ENCODE peak calls at places on chromosome 1, in nine cellular contexts. J, U, N, O, X, E, Q, G and C are unnamed samples.
A peak's percentile ranks its signal among the peaks of the same experiment; 100 is the strongest.

GRCh38 chr1:50332941-50333594 is 90.2 kb downstream of the DMRTA2 start:
- DNase-seq in J (peak; percentile 38), U (peak; percentile 77), N (peak; percentile 46), O (peak; percentile 71), X (peak; percentile 84), E (peak; percentile 45), Q (no peak), G (no peak), C (no peak)

GRCh38 chr1:19361231-19362147 is 49.4 kb downstream of the SLC66A1 start:
- DNase-seq in J (no peak), U (no peak), N (no peak), O (no peak), X (no peak), E (no peak), Q (no peak), G (no peak), C (peak; percentile 97)

GRCh38 chr1:11806307-11806936 is 431 bp downstream of the CLCN6 start:
- DNase-seq in J (no peak), U (no peak), N (no peak), O (no peak), X (no peak), E (peak; percentile 39), Q (no peak), G (peak; percentile 66), C (peak; percentile 30)

GRCh38 chr1:203096566-203096965 is 10.8 kb upstream of the MYOG start:
- DNase-seq in J (no peak), U (no peak), N (no peak), O (no peak), X (no peak), E (no peak), Q (no peak), G (no peak), C (no peak)

GRCh38 chr1:61095127-61095812 is 12.9 kb downstream of the NFIA start:
- DNase-seq in J (no peak), U (no peak), N (no peak), O (no peak), X (no peak), E (no peak), Q (no peak), G (no peak), C (no peak)

GRCh38 chr1:116560704-116561490 is 9.9 kb downstream of the CD58 start:
- DNase-seq in J (no peak), U (no peak), N (no peak), O (no peak), X (no peak), E (no peak), Q (no peak), G (no peak), C (no peak)

GRCh38 chr1:21799730-21800129 is 12.3 kb upstream of the LDLRAD2 start:
- DNase-seq in J (no peak), U (no peak), N (no peak), O (no peak), X (no peak), E (no peak), Q (no peak), G (no peak), C (no peak)

GRCh38 chr1:2053784-2054376 is 3.7 kb downstream of the PRKCZ start:
- DNase-seq in J (no peak), U (no peak), N (no peak), O (no peak), X (no peak), E (no peak), Q (no peak), G (no peak), C (no peak)

GRCh38 chr1:27342778-27343638 is 1.2 kb downstream of the SYTL1 start:
- DNase-seq in J (peak; percentile 75), U (no peak), N (peak; percentile 89), O (peak; percentile 90), X (peak; percentile 34), E (no peak), Q (no peak), G (no peak), C (peak; percentile 79)

GRCh38 chr1:27348861-27349783 is 7.3 kb downstream of the SYTL1 start:
- DNase-seq in J (peak; percentile 74), U (no peak), N (peak; percentile 41), O (peak; percentile 81), X (peak; percentile 63), E (no peak), Q (no peak), G (no peak), C (peak; percentile 74)

DNA sequence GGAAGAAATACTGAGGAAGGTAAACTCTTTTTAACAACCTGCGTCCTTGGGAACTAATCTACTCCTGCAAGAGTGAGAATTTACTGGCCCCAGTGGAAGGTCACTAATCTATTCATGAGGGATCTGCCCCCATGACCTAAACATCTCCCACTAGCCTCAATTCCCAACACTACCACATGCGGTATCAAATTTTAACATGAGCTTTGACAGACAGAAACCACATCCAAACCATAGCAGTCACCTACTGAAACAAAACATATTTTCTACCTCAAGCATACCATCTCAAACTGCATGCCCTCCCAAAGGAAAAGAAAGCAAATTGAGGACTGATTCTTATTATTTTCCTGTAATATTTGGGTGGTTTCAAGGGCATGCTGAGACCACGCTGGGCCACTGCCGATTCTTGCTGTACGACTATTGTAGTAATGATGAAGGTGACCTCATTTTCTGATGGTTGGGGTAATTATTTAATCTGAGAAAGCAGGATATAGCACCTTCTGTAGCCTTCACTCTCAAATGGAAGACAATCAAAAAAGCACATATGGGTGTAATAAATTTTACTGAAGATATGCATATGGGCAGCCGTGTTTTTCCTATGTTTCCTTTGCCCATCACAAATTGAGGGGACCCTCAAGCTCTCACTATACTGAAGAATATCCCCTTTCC is 13.2 kb upstream of the GBP5 start:
- DNase-seq in J (no peak), U (no peak), N (no peak), O (no peak), X (no peak), E (no peak), Q (no peak), G (no peak), C (no peak)
- TF ChIP-seq CTCF in J (no peak), U (no peak), N (no peak), O (no peak), X (no peak), E (no peak), Q (no peak), G (no peak), C (no peak)

DNA sequence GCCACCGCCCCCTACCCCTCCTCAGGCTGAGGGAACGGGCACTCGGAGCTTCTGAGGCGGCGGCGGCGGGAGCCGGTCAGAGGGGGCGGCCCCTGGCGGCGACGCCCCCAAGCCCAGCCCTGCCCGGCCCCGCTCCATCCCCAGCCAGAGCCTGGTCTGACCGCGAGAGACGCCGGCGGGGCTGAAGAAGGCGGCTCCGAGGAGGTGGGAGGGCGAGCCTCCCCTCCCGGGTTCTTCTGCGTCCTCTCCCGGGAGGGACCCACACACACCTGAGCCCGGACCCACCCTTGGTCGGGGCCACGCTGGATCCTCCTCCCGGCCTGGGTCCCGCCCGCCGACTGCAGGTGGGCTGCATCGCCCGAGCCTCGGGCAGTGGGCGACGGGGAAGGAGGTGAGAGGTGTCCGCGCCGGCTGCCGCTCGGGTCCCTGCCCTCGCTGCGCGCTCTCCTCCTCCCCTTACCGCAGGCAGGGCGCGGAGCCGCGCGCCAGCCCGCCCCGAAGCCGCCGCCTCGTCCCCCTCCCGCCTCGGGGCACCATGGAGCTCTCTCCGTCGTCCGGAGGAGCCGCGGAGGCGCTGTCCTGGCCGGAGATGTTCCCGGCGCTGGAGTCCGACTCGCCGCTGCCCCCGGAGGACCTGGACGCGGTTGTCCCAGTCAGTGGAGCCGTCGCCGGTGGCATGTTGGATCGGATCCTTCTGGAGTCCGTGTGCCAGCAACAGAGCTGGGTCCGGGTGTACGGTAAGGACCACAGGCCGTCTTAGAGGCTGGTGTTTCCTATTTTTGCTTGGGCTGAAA is at the start of gene RASAL2:
- DNase-seq in J (peak; percentile 61), U (peak; percentile 81), N (peak; percentile 77), O (peak; percentile 73), X (peak; percentile 80), E (peak; percentile 60), Q (no peak), G (peak; percentile 83), C (no peak)
- TF ChIP-seq CTCF in J (no peak), U (peak; percentile 49), N (peak; percentile 34), O (no peak), X (no peak), E (peak; percentile 19), Q (peak; percentile 48), G (no peak), C (peak; percentile 26)

GRCh38 chr1:94852758-94853157 is 32.6 kb downstream of the SLC44A3 start:
- DNase-seq in J (no peak), U (no peak), N (no peak), O (no peak), X (no peak), E (peak; percentile 36), Q (no peak), G (no peak), C (no peak)
- TF ChIP-seq CTCF in J (no peak), U (no peak), N (peak; percentile 38), O (no peak), X (no peak), E (peak; percentile 11), Q (peak; percentile 6), G (peak; percentile 12), C (peak; percentile 20)

DNA sequence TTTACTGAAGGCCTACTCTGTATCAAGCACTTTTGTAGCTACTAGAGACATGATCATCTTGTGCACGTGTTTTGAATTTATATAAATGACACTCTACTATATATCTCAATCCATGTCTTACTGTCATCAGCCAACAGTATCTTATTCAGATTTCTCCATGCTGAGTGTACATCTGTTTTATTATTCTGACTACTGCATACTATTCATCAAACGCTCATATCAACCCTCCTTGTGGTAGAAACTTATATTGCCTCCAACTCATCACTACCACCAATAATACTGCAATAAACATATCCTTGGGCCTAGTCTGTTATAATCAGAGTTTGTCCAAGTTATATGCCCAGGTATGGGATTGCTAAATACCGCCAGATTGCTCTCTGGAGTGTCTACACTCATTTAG is 81.6 kb upstream of the IRF2BP2 start:
- DNase-seq in J (no peak), U (no peak), N (no peak), O (no peak), X (no peak), E (peak; percentile 36), Q (no peak), G (no peak), C (peak; percentile 22)
- TF ChIP-seq CTCF in J (no peak), U (peak; percentile 53), N (peak; percentile 46), O (no peak), X (no peak), E (peak; percentile 26), Q (peak; percentile 6), G (peak; percentile 11), C (peak; percentile 62)

GRCh38 chr1:235918032-235918431 is 51.3 kb upstream of the LYST start:
- DNase-seq in J (no peak), U (no peak), N (no peak), O (no peak), X (no peak), E (no peak), Q (no peak), G (no peak), C (no peak)
- TF ChIP-seq CTCF in J (no peak), U (no peak), N (no peak), O (no peak), X (no peak), E (no peak), Q (no peak), G (no peak), C (peak; percentile 20)

GRCh38 chr1:9588551-9589143 is at the start of gene TMEM201:
- DNase-seq in J (peak; percentile 93), U (peak; percentile 98), N (peak; percentile 93), O (peak; percentile 95), X (peak; percentile 97), E (peak; percentile 90), Q (peak; percentile 47), G (peak; percentile 96), C (peak; percentile 64)
- TF ChIP-seq CTCF in J (peak; percentile 80), U (peak; percentile 93), N (no peak), O (peak; percentile 95), X (peak; percentile 60), E (peak; percentile 21), Q (peak; percentile 48), G (peak; percentile 88), C (peak; percentile 99)

GRCh38 chr1:169712309-169712631 is 850 bp upstream of the SELL start:
- DNase-seq in J (no peak), U (no peak), N (no peak), O (no peak), X (no peak), E (no peak), Q (no peak), G (no peak), C (no peak)
- TF ChIP-seq CTCF in J (no peak), U (peak; percentile 9), N (peak; percentile 36), O (no peak), X (peak; percentile 16), E (no peak), Q (no peak), G (no peak), C (no peak)